ENCODE peak calls at places on chromosomes 5 and 9, in ten cellular contexts. One of them, this sample, is unnamed.

GRCh38 chr9:136154943-136155342 is 36.3 kb upstream of the TMEM250 start:
- DNase-seq in NCI-H1694 treated with DMSO at 0.1 percent for 48 hours: no peak
- DNase-seq in GM04503: no peak
- DNase-seq in naive B cell: no peak
- DNase-seq in hypothalamus: no peak
- DNase-seq in activated CD4-positive, alpha-beta T cell treated with anti-CD3 and anti-CD28 coated beads for 24 hours: no peak
- DNase-seq in prostate gland: no peak
- DNase-seq in HL-60: no peak
- DNase-seq in ELR: no peak
- DNase-seq in H9: no peak
- DNase-seq in this sample: no peak

GRCh38 chr5:178434016-178434761 is 156.0 kb downstream of the COL23A1 start:
- DNase-seq in NCI-H1694 treated with DMSO at 0.1 percent for 48 hours: no peak
- DNase-seq in GM04503: no peak
- DNase-seq in naive B cell: no peak
- DNase-seq in hypothalamus: no peak
- DNase-seq in activated CD4-positive, alpha-beta T cell treated with anti-CD3 and anti-CD28 coated beads for 24 hours: no peak
- DNase-seq in prostate gland: no peak
- DNase-seq in HL-60: no peak
- DNase-seq in ELR: no peak
- DNase-seq in H9: no peak
- DNase-seq in this sample: no peak

GRCh38 chr5:133783481-133783880 is 171.1 kb upstream of the FSTL4 start:
- DNase-seq in NCI-H1694 treated with DMSO at 0.1 percent for 48 hours: no peak
- DNase-seq in GM04503: no peak
- DNase-seq in naive B cell: no peak
- DNase-seq in hypothalamus: no peak
- DNase-seq in activated CD4-positive, alpha-beta T cell treated with anti-CD3 and anti-CD28 coated beads for 24 hours: no peak
- DNase-seq in prostate gland: no peak
- DNase-seq in HL-60: no peak
- DNase-seq in ELR: no peak
- DNase-seq in H9: peak
- DNase-seq in this sample: no peak

GRCh38 chr5:55096860-55097259 is 5.6 kb upstream of the GZMA start:
- DNase-seq in NCI-H1694 treated with DMSO at 0.1 percent for 48 hours: no peak
- DNase-seq in GM04503: no peak
- DNase-seq in naive B cell: no peak
- DNase-seq in hypothalamus: no peak
- DNase-seq in activated CD4-positive, alpha-beta T cell treated with anti-CD3 and anti-CD28 coated beads for 24 hours: no peak
- DNase-seq in prostate gland: no peak
- DNase-seq in HL-60: no peak
- DNase-seq in ELR: no peak
- DNase-seq in H9: no peak
- DNase-seq in this sample: no peak

GRCh38 chr9:130137870-130138653 is 34.1 kb upstream of the NCS1 start:
- DNase-seq in NCI-H1694 treated with DMSO at 0.1 percent for 48 hours: no peak
- DNase-seq in GM04503: peak
- DNase-seq in naive B cell: no peak
- DNase-seq in hypothalamus: no peak
- DNase-seq in activated CD4-positive, alpha-beta T cell treated with anti-CD3 and anti-CD28 coated beads for 24 hours: no peak
- DNase-seq in prostate gland: no peak
- DNase-seq in HL-60: peak
- DNase-seq in ELR: peak
- DNase-seq in H9: peak
- DNase-seq in this sample: peak

GRCh38 chr5:148172377-148172776 is 4.0 kb downstream of the SPINK14 start:
- DNase-seq in NCI-H1694 treated with DMSO at 0.1 percent for 48 hours: no peak
- DNase-seq in GM04503: no peak
- DNase-seq in naive B cell: no peak
- DNase-seq in hypothalamus: no peak
- DNase-seq in activated CD4-positive, alpha-beta T cell treated with anti-CD3 and anti-CD28 coated beads for 24 hours: no peak
- DNase-seq in prostate gland: no peak
- DNase-seq in HL-60: no peak
- DNase-seq in ELR: no peak
- DNase-seq in H9: no peak
- DNase-seq in this sample: no peak

GRCh38 chr5:169004551-169004950 is 296.4 kb downstream of the SLIT3 start:
- DNase-seq in NCI-H1694 treated with DMSO at 0.1 percent for 48 hours: no peak
- DNase-seq in GM04503: no peak
- DNase-seq in naive B cell: no peak
- DNase-seq in hypothalamus: no peak
- DNase-seq in activated CD4-positive, alpha-beta T cell treated with anti-CD3 and anti-CD28 coated beads for 24 hours: no peak
- DNase-seq in prostate gland: no peak
- DNase-seq in HL-60: no peak
- DNase-seq in ELR: no peak
- DNase-seq in H9: no peak
- DNase-seq in this sample: no peak

GRCh38 chr5:181189962-181190710 is 14.9 kb downstream of the TRIM7 start:
- DNase-seq in NCI-H1694 treated with DMSO at 0.1 percent for 48 hours: no peak
- DNase-seq in GM04503: no peak
- DNase-seq in naive B cell: peak
- DNase-seq in hypothalamus: no peak
- DNase-seq in activated CD4-positive, alpha-beta T cell treated with anti-CD3 and anti-CD28 coated beads for 24 hours: no peak
- DNase-seq in prostate gland: no peak
- DNase-seq in HL-60: no peak
- DNase-seq in ELR: peak
- DNase-seq in H9: no peak
- DNase-seq in this sample: peak

GRCh38 chr5:9658726-9659125 is 28.6 kb upstream of the TAS2R1 start:
- DNase-seq in NCI-H1694 treated with DMSO at 0.1 percent for 48 hours: no peak
- DNase-seq in GM04503: peak
- DNase-seq in naive B cell: no peak
- DNase-seq in hypothalamus: no peak
- DNase-seq in activated CD4-positive, alpha-beta T cell treated with anti-CD3 and anti-CD28 coated beads for 24 hours: no peak
- DNase-seq in prostate gland: no peak
- DNase-seq in HL-60: no peak
- DNase-seq in ELR: no peak
- DNase-seq in H9: no peak
- DNase-seq in this sample: no peak

GRCh38 chr5:150443242-150444075 is 6.1 kb downstream of the RPS14 start:
- DNase-seq in NCI-H1694 treated with DMSO at 0.1 percent for 48 hours: no peak
- DNase-seq in GM04503: no peak
- DNase-seq in naive B cell: no peak
- DNase-seq in hypothalamus: no peak
- DNase-seq in activated CD4-positive, alpha-beta T cell treated with anti-CD3 and anti-CD28 coated beads for 24 hours: no peak
- DNase-seq in prostate gland: no peak
- DNase-seq in HL-60: no peak
- DNase-seq in ELR: peak
- DNase-seq in H9: no peak
- DNase-seq in this sample: no peak

GRCh38 chr9:137615387-137615871 is 3.4 kb upstream of the EHMT1 start:
- DNase-seq in NCI-H1694 treated with DMSO at 0.1 percent for 48 hours: no peak
- DNase-seq in GM04503: no peak
- DNase-seq in naive B cell: no peak
- DNase-seq in hypothalamus: no peak
- DNase-seq in activated CD4-positive, alpha-beta T cell treated with anti-CD3 and anti-CD28 coated beads for 24 hours: no peak
- DNase-seq in prostate gland: no peak
- DNase-seq in HL-60: no peak
- DNase-seq in ELR: no peak
- DNase-seq in H9: no peak
- DNase-seq in this sample: no peak

GRCh38 chr9:107243757-107244156 is 39.3 kb upstream of the RAD23B start:
- DNase-seq in NCI-H1694 treated with DMSO at 0.1 percent for 48 hours: no peak
- DNase-seq in GM04503: peak
- DNase-seq in naive B cell: no peak
- DNase-seq in hypothalamus: no peak
- DNase-seq in activated CD4-positive, alpha-beta T cell treated with anti-CD3 and anti-CD28 coated beads for 24 hours: no peak
- DNase-seq in prostate gland: peak
- DNase-seq in HL-60: no peak
- DNase-seq in ELR: peak
- DNase-seq in H9: no peak
- DNase-seq in this sample: no peak

GRCh38 chr5:36492998-36493655 is 113.3 kb upstream of the SLC1A3 start:
- DNase-seq in NCI-H1694 treated with DMSO at 0.1 percent for 48 hours: no peak
- DNase-seq in GM04503: no peak
- DNase-seq in naive B cell: no peak
- DNase-seq in hypothalamus: no peak
- DNase-seq in activated CD4-positive, alpha-beta T cell treated with anti-CD3 and anti-CD28 coated beads for 24 hours: no peak
- DNase-seq in prostate gland: no peak
- DNase-seq in HL-60: no peak
- DNase-seq in ELR: peak
- DNase-seq in H9: no peak
- DNase-seq in this sample: no peak

GRCh38 chr9:112028242-112029221 is 131.9 kb downstream of the UGCG start:
- DNase-seq in NCI-H1694 treated with DMSO at 0.1 percent for 48 hours: no peak
- DNase-seq in GM04503: no peak
- DNase-seq in naive B cell: no peak
- DNase-seq in hypothalamus: no peak
- DNase-seq in activated CD4-positive, alpha-beta T cell treated with anti-CD3 and anti-CD28 coated beads for 24 hours: no peak
- DNase-seq in prostate gland: no peak
- DNase-seq in HL-60: no peak
- DNase-seq in ELR: peak
- DNase-seq in H9: no peak
- DNase-seq in this sample: no peak

GRCh38 chr9:123394291-123395235 is 38.6 kb downstream of the CRB2 start:
- DNase-seq in NCI-H1694 treated with DMSO at 0.1 percent for 48 hours: no peak
- DNase-seq in GM04503: no peak
- DNase-seq in naive B cell: no peak
- DNase-seq in hypothalamus: no peak
- DNase-seq in activated CD4-positive, alpha-beta T cell treated with anti-CD3 and anti-CD28 coated beads for 24 hours: no peak
- DNase-seq in prostate gland: no peak
- DNase-seq in HL-60: no peak
- DNase-seq in ELR: no peak
- DNase-seq in H9: no peak
- DNase-seq in this sample: no peak

GRCh38 chr9:97741947-97742346 is 44.8 kb upstream of the XPA start:
- DNase-seq in NCI-H1694 treated with DMSO at 0.1 percent for 48 hours: no peak
- DNase-seq in GM04503: no peak
- DNase-seq in naive B cell: no peak
- DNase-seq in hypothalamus: no peak
- DNase-seq in activated CD4-positive, alpha-beta T cell treated with anti-CD3 and anti-CD28 coated beads for 24 hours: no peak
- DNase-seq in prostate gland: no peak
- DNase-seq in HL-60: no peak
- DNase-seq in ELR: no peak
- DNase-seq in H9: no peak
- DNase-seq in this sample: no peak

GRCh38 chr9:16371306-16371705 is 499.2 kb downstream of the BNC2 start:
- DNase-seq in NCI-H1694 treated with DMSO at 0.1 percent for 48 hours: no peak
- DNase-seq in GM04503: no peak
- DNase-seq in naive B cell: no peak
- DNase-seq in hypothalamus: no peak
- DNase-seq in activated CD4-positive, alpha-beta T cell treated with anti-CD3 and anti-CD28 coated beads for 24 hours: no peak
- DNase-seq in prostate gland: no peak
- DNase-seq in HL-60: no peak
- DNase-seq in ELR: no peak
- DNase-seq in H9: peak
- DNase-seq in this sample: no peak

GRCh38 chr5:74105126-74105780 is 479.3 kb downstream of the ARHGEF28 start:
- DNase-seq in NCI-H1694 treated with DMSO at 0.1 percent for 48 hours: no peak
- DNase-seq in GM04503: no peak
- DNase-seq in naive B cell: no peak
- DNase-seq in hypothalamus: no peak
- DNase-seq in activated CD4-positive, alpha-beta T cell treated with anti-CD3 and anti-CD28 coated beads for 24 hours: no peak
- DNase-seq in prostate gland: no peak
- DNase-seq in HL-60: no peak
- DNase-seq in ELR: no peak
- DNase-seq in H9: no peak
- DNase-seq in this sample: peak

GRCh38 chr5:96661841-96662724 is at the start of gene CAST:
- DNase-seq in NCI-H1694 treated with DMSO at 0.1 percent for 48 hours: peak
- DNase-seq in GM04503: peak
- DNase-seq in naive B cell: peak
- DNase-seq in hypothalamus: peak
- DNase-seq in activated CD4-positive, alpha-beta T cell treated with anti-CD3 and anti-CD28 coated beads for 24 hours: peak
- DNase-seq in prostate gland: peak
- DNase-seq in HL-60: no peak
- DNase-seq in ELR: peak
- DNase-seq in H9: peak
- DNase-seq in this sample: peak

GRCh38 chr9:102113191-102113590 is 374.7 kb upstream of the GRIN3A start:
- DNase-seq in NCI-H1694 treated with DMSO at 0.1 percent for 48 hours: no peak
- DNase-seq in GM04503: no peak
- DNase-seq in naive B cell: no peak
- DNase-seq in hypothalamus: no peak
- DNase-seq in activated CD4-positive, alpha-beta T cell treated with anti-CD3 and anti-CD28 coated beads for 24 hours: no peak
- DNase-seq in prostate gland: no peak
- DNase-seq in HL-60: no peak
- DNase-seq in ELR: peak
- DNase-seq in H9: no peak
- DNase-seq in this sample: no peak

GRCh38 chr9:92147030-92147853 is 32.0 kb upstream of the SPTLC1 start:
- DNase-seq in NCI-H1694 treated with DMSO at 0.1 percent for 48 hours: no peak
- DNase-seq in GM04503: peak
- DNase-seq in naive B cell: no peak
- DNase-seq in hypothalamus: no peak
- DNase-seq in activated CD4-positive, alpha-beta T cell treated with anti-CD3 and anti-CD28 coated beads for 24 hours: no peak
- DNase-seq in prostate gland: no peak
- DNase-seq in HL-60: peak
- DNase-seq in ELR: peak
- DNase-seq in H9: peak
- DNase-seq in this sample: peak

GRCh38 chr9:77161966-77162365 is 15.4 kb upstream of the VPS13A start:
- DNase-seq in NCI-H1694 treated with DMSO at 0.1 percent for 48 hours: no peak
- DNase-seq in GM04503: no peak
- DNase-seq in naive B cell: no peak
- DNase-seq in hypothalamus: no peak
- DNase-seq in activated CD4-positive, alpha-beta T cell treated with anti-CD3 and anti-CD28 coated beads for 24 hours: no peak
- DNase-seq in prostate gland: no peak
- DNase-seq in HL-60: no peak
- DNase-seq in ELR: no peak
- DNase-seq in H9: no peak
- DNase-seq in this sample: no peak

GRCh38 chr9:69516353-69517322 is 155.5 kb downstream of the APBA1 start:
- DNase-seq in NCI-H1694 treated with DMSO at 0.1 percent for 48 hours: no peak
- DNase-seq in GM04503: no peak
- DNase-seq in naive B cell: no peak
- DNase-seq in hypothalamus: no peak
- DNase-seq in activated CD4-positive, alpha-beta T cell treated with anti-CD3 and anti-CD28 coated beads for 24 hours: no peak
- DNase-seq in prostate gland: no peak
- DNase-seq in HL-60: no peak
- DNase-seq in ELR: no peak
- DNase-seq in H9: no peak
- DNase-seq in this sample: no peak

GRCh38 chr5:40834391-40834848 is 602 bp downstream of the RPL37 start:
- DNase-seq in NCI-H1694 treated with DMSO at 0.1 percent for 48 hours: no peak
- DNase-seq in GM04503: no peak
- DNase-seq in naive B cell: peak
- DNase-seq in hypothalamus: no peak
- DNase-seq in activated CD4-positive, alpha-beta T cell treated with anti-CD3 and anti-CD28 coated beads for 24 hours: no peak
- DNase-seq in prostate gland: no peak
- DNase-seq in HL-60: no peak
- DNase-seq in ELR: peak
- DNase-seq in H9: no peak
- DNase-seq in this sample: peak

GRCh38 chr9:114116061-114116747 is 17.1 kb upstream of the KIF12 start:
- DNase-seq in NCI-H1694 treated with DMSO at 0.1 percent for 48 hours: no peak
- DNase-seq in GM04503: no peak
- DNase-seq in naive B cell: no peak
- DNase-seq in hypothalamus: no peak
- DNase-seq in activated CD4-positive, alpha-beta T cell treated with anti-CD3 and anti-CD28 coated beads for 24 hours: no peak
- DNase-seq in prostate gland: no peak
- DNase-seq in HL-60: no peak
- DNase-seq in ELR: no peak
- DNase-seq in H9: no peak
- DNase-seq in this sample: no peak

GRCh38 chr5:171623551-171624097 is 162.0 kb upstream of the SMIM23 start:
- DNase-seq in NCI-H1694 treated with DMSO at 0.1 percent for 48 hours: no peak
- DNase-seq in GM04503: no peak
- DNase-seq in naive B cell: no peak
- DNase-seq in hypothalamus: no peak
- DNase-seq in activated CD4-positive, alpha-beta T cell treated with anti-CD3 and anti-CD28 coated beads for 24 hours: no peak
- DNase-seq in prostate gland: no peak
- DNase-seq in HL-60: no peak
- DNase-seq in ELR: no peak
- DNase-seq in H9: peak
- DNase-seq in this sample: no peak

GRCh38 chr5:39191216-39191615 is 28.1 kb downstream of the FYB1 start:
- DNase-seq in NCI-H1694 treated with DMSO at 0.1 percent for 48 hours: no peak
- DNase-seq in GM04503: no peak
- DNase-seq in naive B cell: no peak
- DNase-seq in hypothalamus: no peak
- DNase-seq in activated CD4-positive, alpha-beta T cell treated with anti-CD3 and anti-CD28 coated beads for 24 hours: no peak
- DNase-seq in prostate gland: no peak
- DNase-seq in HL-60: no peak
- DNase-seq in ELR: no peak
- DNase-seq in H9: no peak
- DNase-seq in this sample: no peak

GRCh38 chr5:34517249-34517648 is 138.9 kb upstream of the RAI14 start:
- DNase-seq in NCI-H1694 treated with DMSO at 0.1 percent for 48 hours: no peak
- DNase-seq in GM04503: no peak
- DNase-seq in naive B cell: no peak
- DNase-seq in hypothalamus: no peak
- DNase-seq in activated CD4-positive, alpha-beta T cell treated with anti-CD3 and anti-CD28 coated beads for 24 hours: no peak
- DNase-seq in prostate gland: no peak
- DNase-seq in HL-60: no peak
- DNase-seq in ELR: peak
- DNase-seq in H9: no peak
- DNase-seq in this sample: no peak

This sample was measured in left cardiac atrium.